ENCODE peak calls at places on chromosomes 11 and 22, in seven cellular contexts. One of them, this sample, is unnamed.

GRCh38 chr11:66080055-66080817 is 10.2 kb downstream of the PACS1 start:
- DNase-seq in psoas muscle: peak
- DNase-seq in dorsolateral prefrontal cortex: no peak
- DNase-seq in PC-3: peak
- DNase-seq in colonic mucosa: peak
- DNase-seq in pancreas: no peak
- DNase-seq in lower lobe of right lung: no peak
- DNase-seq in this sample: peak

GRCh38 chr11:74000307-74000630 is 8.6 kb downstream of the UCP3 start:
- DNase-seq in psoas muscle: no peak
- DNase-seq in dorsolateral prefrontal cortex: no peak
- DNase-seq in PC-3: no peak
- DNase-seq in colonic mucosa: no peak
- DNase-seq in pancreas: no peak
- DNase-seq in lower lobe of right lung: no peak
- DNase-seq in this sample: no peak

GRCh38 chr22:37930270-37930951 is 23.0 kb downstream of the C22orf23 start:
- DNase-seq in psoas muscle: no peak
- DNase-seq in dorsolateral prefrontal cortex: no peak
- DNase-seq in PC-3: peak
- DNase-seq in colonic mucosa: no peak
- DNase-seq in pancreas: no peak
- DNase-seq in lower lobe of right lung: no peak
- DNase-seq in this sample: peak

GRCh38 chr11:107337917-107338316 is 119.7 kb downstream of the CWF19L2 start:
- DNase-seq in psoas muscle: no peak
- DNase-seq in dorsolateral prefrontal cortex: no peak
- DNase-seq in PC-3: no peak
- DNase-seq in colonic mucosa: no peak
- DNase-seq in pancreas: no peak
- DNase-seq in lower lobe of right lung: no peak
- DNase-seq in this sample: no peak

GRCh38 chr22:42080287-42080686 is 787 bp downstream of the SMDT1 start:
- DNase-seq in psoas muscle: no peak
- DNase-seq in dorsolateral prefrontal cortex: peak
- DNase-seq in PC-3: peak
- DNase-seq in colonic mucosa: peak
- DNase-seq in pancreas: no peak
- DNase-seq in lower lobe of right lung: no peak
- DNase-seq in this sample: no peak

GRCh38 chr11:66332371-66333219 is 3.6 kb downstream of the RIN1 start:
- DNase-seq in psoas muscle: no peak
- DNase-seq in dorsolateral prefrontal cortex: no peak
- DNase-seq in PC-3: no peak
- DNase-seq in colonic mucosa: no peak
- DNase-seq in pancreas: peak
- DNase-seq in lower lobe of right lung: peak
- DNase-seq in this sample: no peak

GRCh38 chr11:64592234-64592615 is 1.2 kb downstream of the SLC22A12 start:
- DNase-seq in psoas muscle: no peak
- DNase-seq in dorsolateral prefrontal cortex: no peak
- DNase-seq in PC-3: no peak
- DNase-seq in colonic mucosa: no peak
- DNase-seq in pancreas: no peak
- DNase-seq in lower lobe of right lung: peak
- DNase-seq in this sample: no peak

GRCh38 chr11:119338318-119338890 is 2.3 kb downstream of the C1QTNF5 start:
- DNase-seq in psoas muscle: peak
- DNase-seq in dorsolateral prefrontal cortex: peak
- DNase-seq in PC-3: peak
- DNase-seq in colonic mucosa: peak
- DNase-seq in pancreas: peak
- DNase-seq in lower lobe of right lung: peak
- DNase-seq in this sample: peak

GRCh38 chr22:29202231-29203192 is 3.2 kb upstream of the EMID1 start:
- DNase-seq in psoas muscle: peak
- DNase-seq in dorsolateral prefrontal cortex: no peak
- DNase-seq in PC-3: peak
- DNase-seq in colonic mucosa: peak
- DNase-seq in pancreas: no peak
- DNase-seq in lower lobe of right lung: peak
- DNase-seq in this sample: no peak

GRCh38 chr22:26479792-26480610 is 3.6 kb downstream of the HPS4 start:
- DNase-seq in psoas muscle: no peak
- DNase-seq in dorsolateral prefrontal cortex: no peak
- DNase-seq in PC-3: peak
- DNase-seq in colonic mucosa: peak
- DNase-seq in pancreas: no peak
- DNase-seq in lower lobe of right lung: no peak
- DNase-seq in this sample: no peak

GRCh38 chr22:30277547-30278344 is 11.1 kb upstream of the OSM start:
- DNase-seq in psoas muscle: no peak
- DNase-seq in dorsolateral prefrontal cortex: no peak
- DNase-seq in PC-3: peak
- DNase-seq in colonic mucosa: peak
- DNase-seq in pancreas: no peak
- DNase-seq in lower lobe of right lung: no peak
- DNase-seq in this sample: peak

GRCh38 chr11:13745165-13745564 is 76.7 kb downstream of the FAR1 start:
- DNase-seq in psoas muscle: no peak
- DNase-seq in dorsolateral prefrontal cortex: no peak
- DNase-seq in PC-3: no peak
- DNase-seq in colonic mucosa: no peak
- DNase-seq in pancreas: no peak
- DNase-seq in lower lobe of right lung: no peak
- DNase-seq in this sample: no peak

DNA sequence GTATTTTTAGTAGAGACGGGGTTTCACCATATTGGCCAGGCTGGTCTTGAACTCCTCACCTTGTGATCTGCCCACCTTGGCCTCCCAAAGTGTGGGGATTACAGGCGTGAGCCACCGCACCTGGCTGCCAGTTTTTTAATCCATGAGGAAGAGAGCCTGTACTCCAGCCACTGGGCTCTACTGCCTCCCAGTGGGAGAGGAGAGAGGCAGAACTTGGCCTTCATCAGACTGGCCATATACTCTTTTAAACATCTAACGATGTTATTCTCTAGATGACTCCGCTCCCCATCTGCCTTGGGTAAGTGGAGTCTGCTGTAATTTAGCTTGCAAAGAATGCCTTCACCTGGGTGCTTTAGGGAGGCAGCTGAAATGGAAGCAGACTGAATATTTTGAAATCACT is 34.6 kb downstream of the SLC6A5 start:
- DNase-seq in psoas muscle: no peak
- DNase-seq in dorsolateral prefrontal cortex: no peak
- DNase-seq in PC-3: peak
- DNase-seq in colonic mucosa: no peak
- DNase-seq in pancreas: no peak
- DNase-seq in lower lobe of right lung: no peak
- DNase-seq in this sample: no peak
- H3K27ac ChIP-seq in psoas muscle: no peak
- H3K27ac ChIP-seq in dorsolateral prefrontal cortex: no peak
- H3K27ac ChIP-seq in PC-3: no peak
- H3K27ac ChIP-seq in colonic mucosa: no peak
- H3K27ac ChIP-seq in pancreas: no peak
- H3K27ac ChIP-seq in lower lobe of right lung: no peak
- H3K27ac ChIP-seq in this sample: no peak

DNA sequence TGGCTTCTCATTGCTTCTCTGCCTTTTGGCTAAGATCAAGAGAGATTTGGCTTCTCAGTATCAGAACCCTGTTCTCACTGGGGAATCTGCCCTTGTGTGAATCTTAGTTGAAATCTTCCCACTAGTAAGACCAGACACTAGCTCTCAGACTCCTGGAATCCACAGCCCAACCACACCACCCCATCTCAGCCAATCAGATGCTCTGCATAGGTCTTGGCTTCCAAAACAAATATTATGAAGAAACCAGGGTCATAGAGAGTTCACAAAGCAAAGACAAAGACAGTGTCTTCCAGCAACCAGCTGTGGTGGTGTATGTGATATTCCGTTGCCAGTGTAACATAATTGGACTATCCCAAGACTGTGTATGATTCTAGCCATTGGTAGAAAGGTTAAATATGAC is 5.4 kb downstream of the OR8B12 start:
- DNase-seq in psoas muscle: no peak
- DNase-seq in dorsolateral prefrontal cortex: no peak
- DNase-seq in PC-3: no peak
- DNase-seq in colonic mucosa: no peak
- DNase-seq in pancreas: no peak
- DNase-seq in lower lobe of right lung: no peak
- DNase-seq in this sample: no peak
- TF ChIP-seq CTCF in psoas muscle: no peak
- TF ChIP-seq CTCF in dorsolateral prefrontal cortex: no peak
- TF ChIP-seq CTCF in PC-3: no peak
- TF ChIP-seq CTCF in colonic mucosa: no peak
- TF ChIP-seq CTCF in pancreas: no peak
- TF ChIP-seq CTCF in lower lobe of right lung: no peak
- TF ChIP-seq CTCF in this sample: no peak

GRCh38 chr11:69459848-69460539 is 21.5 kb upstream of the LINC01488 start:
- DNase-seq in psoas muscle: no peak
- DNase-seq in dorsolateral prefrontal cortex: no peak
- DNase-seq in PC-3: no peak
- DNase-seq in colonic mucosa: no peak
- DNase-seq in pancreas: no peak
- DNase-seq in lower lobe of right lung: peak
- DNase-seq in this sample: no peak
- H3K27ac ChIP-seq in psoas muscle: no peak
- H3K27ac ChIP-seq in dorsolateral prefrontal cortex: no peak
- H3K27ac ChIP-seq in PC-3: peak
- H3K27ac ChIP-seq in colonic mucosa: peak
- H3K27ac ChIP-seq in pancreas: no peak
- H3K27ac ChIP-seq in lower lobe of right lung: peak
- H3K27ac ChIP-seq in this sample: no peak

DNA sequence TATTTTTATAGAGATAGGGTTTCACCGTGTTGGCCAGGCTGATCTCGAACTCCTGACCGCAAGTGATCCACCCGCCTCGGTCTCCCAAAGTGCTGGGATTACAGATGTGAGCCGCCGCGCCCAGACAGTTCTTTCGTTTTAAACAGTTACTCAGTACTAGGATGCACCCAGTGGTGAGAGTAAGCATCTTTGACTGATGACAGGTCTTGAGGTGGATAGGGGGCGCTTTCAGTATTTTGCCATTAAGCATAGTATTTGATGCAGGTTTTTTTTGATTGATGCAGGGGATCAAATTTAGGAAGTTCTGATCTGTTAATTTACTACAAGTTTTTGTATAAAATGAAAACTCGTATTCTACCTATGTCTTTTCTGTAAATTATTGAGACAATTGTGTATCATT is 13.2 kb upstream of the TRIM34 start:
- DNase-seq in psoas muscle: no peak
- DNase-seq in dorsolateral prefrontal cortex: no peak
- DNase-seq in PC-3: peak
- DNase-seq in colonic mucosa: no peak
- DNase-seq in pancreas: no peak
- DNase-seq in lower lobe of right lung: no peak
- DNase-seq in this sample: no peak
- TF ChIP-seq CTCF in psoas muscle: no peak
- TF ChIP-seq CTCF in dorsolateral prefrontal cortex: no peak
- TF ChIP-seq CTCF in PC-3: peak
- TF ChIP-seq CTCF in colonic mucosa: no peak
- TF ChIP-seq CTCF in pancreas: no peak
- TF ChIP-seq CTCF in lower lobe of right lung: no peak
- TF ChIP-seq CTCF in this sample: no peak

DNA sequence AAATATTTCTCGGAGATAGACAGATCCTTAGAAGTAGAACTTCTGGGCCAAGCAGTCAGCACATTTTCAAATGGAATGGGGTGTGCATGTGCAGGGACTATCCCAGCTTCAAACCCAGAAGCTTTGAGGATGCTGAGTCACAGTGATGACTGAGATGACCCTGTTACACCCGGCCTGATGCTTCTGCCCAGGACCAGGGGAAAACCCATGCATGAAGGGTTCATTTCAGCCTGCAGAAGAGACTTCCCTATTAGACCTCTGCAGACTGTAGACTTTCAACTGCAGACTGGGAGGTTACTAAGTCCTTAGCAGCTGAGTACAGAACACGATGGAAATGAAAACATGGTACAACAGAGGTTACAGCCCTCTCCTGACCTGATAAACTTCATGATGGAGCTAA is 3.6 kb upstream of the OR2AT4 start:
- DNase-seq in psoas muscle: no peak
- DNase-seq in dorsolateral prefrontal cortex: no peak
- DNase-seq in PC-3: peak
- DNase-seq in colonic mucosa: no peak
- DNase-seq in pancreas: no peak
- DNase-seq in lower lobe of right lung: no peak
- DNase-seq in this sample: peak
- H3K27ac ChIP-seq in psoas muscle: no peak
- H3K27ac ChIP-seq in dorsolateral prefrontal cortex: no peak
- H3K27ac ChIP-seq in PC-3: no peak
- H3K27ac ChIP-seq in colonic mucosa: no peak
- H3K27ac ChIP-seq in pancreas: no peak
- H3K27ac ChIP-seq in lower lobe of right lung: no peak
- H3K27ac ChIP-seq in this sample: no peak

GRCh38 chr11:18907391-18907790 is 31.8 kb downstream of the MRGPRX1 start:
- DNase-seq in psoas muscle: no peak
- DNase-seq in dorsolateral prefrontal cortex: no peak
- DNase-seq in PC-3: no peak
- DNase-seq in colonic mucosa: no peak
- DNase-seq in pancreas: no peak
- DNase-seq in lower lobe of right lung: no peak
- DNase-seq in this sample: no peak
- TF ChIP-seq CTCF in psoas muscle: no peak
- TF ChIP-seq CTCF in dorsolateral prefrontal cortex: no peak
- TF ChIP-seq CTCF in PC-3: no peak
- TF ChIP-seq CTCF in colonic mucosa: no peak
- TF ChIP-seq CTCF in pancreas: no peak
- TF ChIP-seq CTCF in lower lobe of right lung: no peak
- TF ChIP-seq CTCF in this sample: no peak

This sample was measured in RWPE1.